ENCODE peak calls at places on chromosomes 1 and 21, in eight cellular contexts. One of them, this sample, is unnamed.

GRCh38 chr21:41903559-41904351 is 24.6 kb upstream of the PRDM15 start:
- DNase-seq in neural crest cell: no peak
- DNase-seq in Caki2: no peak
- DNase-seq in brain microvascular endothelial cell: no peak
- DNase-seq in NCI-H510A: no peak
- DNase-seq in T-helper 17 cell: no peak
- DNase-seq in endodermal cell: no peak
- DNase-seq in T-helper 9 cell: no peak
- DNase-seq in this sample: no peak

GRCh38 chr1:203044546-203044975 is 18.3 kb downstream of the PPFIA4 start:
- DNase-seq in Caki2: no peak
- DNase-seq in endodermal cell: no peak
- DNase-seq in T-helper 9 cell: no peak
- DNase-seq in NCI-H510A: no peak
- DNase-seq in T-helper 17 cell: no peak
- DNase-seq in neural crest cell: no peak
- DNase-seq in brain microvascular endothelial cell: no peak
- DNase-seq in this sample: no peak

GRCh38 chr1:99763956-99764355 is 2.5 kb downstream of the FRRS1 start:
- DNase-seq in brain microvascular endothelial cell: no peak
- DNase-seq in endodermal cell: no peak
- DNase-seq in NCI-H510A: no peak
- DNase-seq in T-helper 9 cell: no peak
- DNase-seq in Caki2: no peak
- DNase-seq in neural crest cell: no peak
- DNase-seq in T-helper 17 cell: no peak
- DNase-seq in this sample: no peak

GRCh38 chr1:204266504-204267034 is 52.8 kb upstream of the GOLT1A start:
- DNase-seq in endodermal cell: no peak
- DNase-seq in T-helper 17 cell: no peak
- DNase-seq in brain microvascular endothelial cell: no peak
- DNase-seq in T-helper 9 cell: no peak
- DNase-seq in Caki2: no peak
- DNase-seq in NCI-H510A: no peak
- DNase-seq in neural crest cell: no peak
- DNase-seq in this sample: peak; percentile 33

GRCh38 chr1:160746870-160747500 is 7.9 kb downstream of the SLAMF7 start:
- DNase-seq in T-helper 17 cell: no peak
- DNase-seq in neural crest cell: no peak
- DNase-seq in NCI-H510A: no peak
- DNase-seq in brain microvascular endothelial cell: no peak
- DNase-seq in Caki2: no peak
- DNase-seq in T-helper 9 cell: no peak
- DNase-seq in endodermal cell: no peak
- DNase-seq in this sample: no peak

GRCh38 chr21:31354604-31355443 is 10.8 kb upstream of the TIAM1 start:
- DNase-seq in Caki2: peak; percentile 83
- DNase-seq in brain microvascular endothelial cell: peak; percentile 72
- DNase-seq in endodermal cell: no peak
- DNase-seq in neural crest cell: no peak
- DNase-seq in T-helper 9 cell: peak; percentile 40
- DNase-seq in T-helper 17 cell: peak; percentile 23
- DNase-seq in NCI-H510A: no peak
- DNase-seq in this sample: peak; percentile 90

GRCh38 chr1:230016139-230016538 is 50.9 kb upstream of the GALNT2 start:
- DNase-seq in endodermal cell: peak; percentile 59
- DNase-seq in NCI-H510A: no peak
- DNase-seq in neural crest cell: no peak
- DNase-seq in T-helper 9 cell: no peak
- DNase-seq in brain microvascular endothelial cell: no peak
- DNase-seq in Caki2: no peak
- DNase-seq in T-helper 17 cell: no peak
- DNase-seq in this sample: no peak

GRCh38 chr1:201008666-201009360 is 14.7 kb downstream of the KIF21B start:
- DNase-seq in T-helper 17 cell: no peak
- DNase-seq in Caki2: no peak
- DNase-seq in brain microvascular endothelial cell: no peak
- DNase-seq in neural crest cell: no peak
- DNase-seq in NCI-H510A: no peak
- DNase-seq in endodermal cell: no peak
- DNase-seq in T-helper 9 cell: no peak
- DNase-seq in this sample: no peak

GRCh38 chr21:35649186-35649585 is 411.1 kb downstream of the SETD4 start:
- DNase-seq in neural crest cell: no peak
- DNase-seq in T-helper 17 cell: no peak
- DNase-seq in NCI-H510A: peak; percentile 29
- DNase-seq in Caki2: no peak
- DNase-seq in brain microvascular endothelial cell: peak; percentile 35
- DNase-seq in endodermal cell: peak; percentile 55
- DNase-seq in T-helper 9 cell: no peak
- DNase-seq in this sample: no peak

GRCh38 chr1:60833173-60833572 is 249.2 kb upstream of the NFIA start:
- DNase-seq in NCI-H510A: no peak
- DNase-seq in brain microvascular endothelial cell: no peak
- DNase-seq in T-helper 17 cell: no peak
- DNase-seq in neural crest cell: peak; percentile 30
- DNase-seq in endodermal cell: no peak
- DNase-seq in Caki2: no peak
- DNase-seq in T-helper 9 cell: no peak
- DNase-seq in this sample: peak; percentile 57

GRCh38 chr1:221856188-221857093 is 114.6 kb upstream of the DUSP10 start:
- DNase-seq in Caki2: no peak
- DNase-seq in neural crest cell: no peak
- DNase-seq in NCI-H510A: no peak
- DNase-seq in T-helper 9 cell: no peak
- DNase-seq in brain microvascular endothelial cell: peak; percentile 14
- DNase-seq in endodermal cell: no peak
- DNase-seq in T-helper 17 cell: no peak
- DNase-seq in this sample: no peak

GRCh38 chr1:148160421-148161251 is 8.6 kb upstream of the NBPF11 start:
- DNase-seq in T-helper 17 cell: no peak
- DNase-seq in NCI-H510A: no peak
- DNase-seq in endodermal cell: peak; percentile 37
- DNase-seq in brain microvascular endothelial cell: no peak
- DNase-seq in neural crest cell: no peak
- DNase-seq in T-helper 9 cell: no peak
- DNase-seq in Caki2: no peak
- DNase-seq in this sample: no peak

GRCh38 chr21:42505090-42505726 is 8.4 kb upstream of the SLC37A1 start:
- DNase-seq in endodermal cell: no peak
- DNase-seq in NCI-H510A: no peak
- DNase-seq in neural crest cell: no peak
- DNase-seq in Caki2: no peak
- DNase-seq in T-helper 9 cell: no peak
- DNase-seq in brain microvascular endothelial cell: no peak
- DNase-seq in T-helper 17 cell: no peak
- DNase-seq in this sample: no peak

GRCh38 chr1:153510984-153511410 is 24.8 kb downstream of the S100A6 start:
- DNase-seq in endodermal cell: peak; percentile 95
- DNase-seq in T-helper 9 cell: peak; percentile 73
- DNase-seq in T-helper 17 cell: peak; percentile 69
- DNase-seq in NCI-H510A: peak; percentile 60
- DNase-seq in brain microvascular endothelial cell: peak; percentile 69
- DNase-seq in neural crest cell: peak; percentile 90
- DNase-seq in Caki2: peak; percentile 75
- DNase-seq in this sample: peak; percentile 85

GRCh38 chr1:40709802-40710278 is 18.3 kb downstream of the NFYC start:
- DNase-seq in NCI-H510A: no peak
- DNase-seq in neural crest cell: no peak
- DNase-seq in brain microvascular endothelial cell: no peak
- DNase-seq in T-helper 17 cell: no peak
- DNase-seq in Caki2: no peak
- DNase-seq in T-helper 9 cell: no peak
- DNase-seq in endodermal cell: no peak
- DNase-seq in this sample: no peak